ENCODE peak calls at places on chromosomes 1 and 21, in nine cellular contexts. C, Y, P, A, E, O, K, N and W are unnamed samples.

GRCh38 chr1:23664837-23665795 is 26.5 kb upstream of the RPL11 start:
- DNase-seq in C (no peak), Y (peak), P (peak), A (peak), E (peak), O (peak), K (no peak), N (no peak), W (no peak)

GRCh38 chr21:41433566-41433965 is 7.5 kb downstream of the MX1 start:
- DNase-seq in C (no peak), Y (no peak), P (no peak), A (no peak), E (no peak), O (no peak), K (no peak), N (no peak), W (no peak)

GRCh38 chr1:164559342-164560070 is 522 bp downstream of the PBX1 start:
- DNase-seq in C (peak), Y (no peak), P (peak), A (no peak), E (no peak), O (peak), K (peak), N (no peak), W (peak)

GRCh38 chr21:45126085-45126687 is 51.8 kb downstream of the ADARB1 start:
- DNase-seq in C (no peak), Y (no peak), P (no peak), A (no peak), E (no peak), O (peak), K (no peak), N (no peak), W (peak)

GRCh38 chr1:39508857-39509305 is 17.4 kb downstream of the BMP8A start:
- DNase-seq in C (no peak), Y (peak), P (peak), A (no peak), E (peak), O (no peak), K (no peak), N (no peak), W (no peak)

GRCh38 chr1:203424861-203425667 is 50.5 kb upstream of the PRELP start:
- DNase-seq in C (peak), Y (no peak), P (no peak), A (no peak), E (no peak), O (no peak), K (no peak), N (no peak), W (no peak)

GRCh38 chr1:114259517-114260160 is 106.0 kb upstream of the SYT6 start:
- DNase-seq in C (no peak), Y (no peak), P (no peak), A (no peak), E (no peak), O (peak), K (no peak), N (no peak), W (no peak)

GRCh38 chr1:157113631-157114030 is 14.0 kb upstream of the ETV3L start:
- DNase-seq in C (no peak), Y (no peak), P (no peak), A (no peak), E (no peak), O (no peak), K (no peak), N (no peak), W (no peak)

GRCh38 chr1:116373451-116374339 is 651 bp downstream of the ATP1A1 start:
- DNase-seq in C (no peak), Y (peak), P (peak), A (no peak), E (no peak), O (peak), K (peak), N (peak), W (peak)

GRCh38 chr1:5990913-5991783 is 1.1 kb downstream of the NPHP4 start:
- DNase-seq in C (no peak), Y (peak), P (peak), A (no peak), E (no peak), O (peak), K (no peak), N (no peak), W (peak)

GRCh38 chr1:39115271-39116110 is 89.0 kb upstream of the MACF1 start:
- DNase-seq in C (no peak), Y (no peak), P (peak), A (no peak), E (no peak), O (no peak), K (no peak), N (no peak), W (no peak)

GRCh38 chr1:208189183-208189582 is 55.0 kb downstream of the PLXNA2 start:
- DNase-seq in C (no peak), Y (peak), P (no peak), A (no peak), E (no peak), O (no peak), K (no peak), N (no peak), W (no peak)